ENCODE peak calls at places on chromosomes 13 and 19, in six cellular contexts. One of them, this sample, is unnamed.

GRCh38 chr19:55703790-55704215 is 28.8 kb downstream of the EPN1 start:
- DNase-seq in H9: peak; percentile 77
- DNase-seq in CD4-positive, alpha-beta T cell: peak; percentile 15
- DNase-seq in left lung: peak; percentile 91
- DNase-seq in B cell: peak; percentile 68
- DNase-seq in BJ: no peak
- DNase-seq in this sample: no peak

GRCh38 chr19:5073153-5073844 is 104.4 kb downstream of the KDM4B start:
- DNase-seq in H9: peak; percentile 57
- DNase-seq in CD4-positive, alpha-beta T cell: no peak
- DNase-seq in left lung: no peak
- DNase-seq in B cell: no peak
- DNase-seq in BJ: no peak
- DNase-seq in this sample: no peak

GRCh38 chr13:112730157-112730671 is 40.4 kb downstream of the ATP11A start:
- DNase-seq in H9: peak; percentile 20
- DNase-seq in CD4-positive, alpha-beta T cell: no peak
- DNase-seq in left lung: no peak
- DNase-seq in B cell: no peak
- DNase-seq in BJ: no peak
- DNase-seq in this sample: no peak

GRCh38 chr13:41365636-41366035 is 54.6 kb downstream of the NAA16 start:
- DNase-seq in H9: no peak
- DNase-seq in CD4-positive, alpha-beta T cell: no peak
- DNase-seq in left lung: no peak
- DNase-seq in B cell: no peak
- DNase-seq in BJ: peak; percentile 66
- DNase-seq in this sample: no peak

GRCh38 chr19:13537454-13537853 is 31.2 kb upstream of the CACNA1A start:
- DNase-seq in H9: peak; percentile 64
- DNase-seq in CD4-positive, alpha-beta T cell: no peak
- DNase-seq in left lung: no peak
- DNase-seq in B cell: no peak
- DNase-seq in BJ: no peak
- DNase-seq in this sample: no peak

GRCh38 chr13:98976338-98976737 is 1.5 kb downstream of the DOCK9 start:
- DNase-seq in H9: no peak
- DNase-seq in CD4-positive, alpha-beta T cell: no peak
- DNase-seq in left lung: no peak
- DNase-seq in B cell: no peak
- DNase-seq in BJ: no peak
- DNase-seq in this sample: no peak

GRCh38 chr19:10433131-10433536 is 12.8 kb downstream of the PDE4A start:
- DNase-seq in H9: no peak
- DNase-seq in CD4-positive, alpha-beta T cell: no peak
- DNase-seq in left lung: no peak
- DNase-seq in B cell: no peak
- DNase-seq in BJ: no peak
- DNase-seq in this sample: no peak

GRCh38 chr19:6056282-6056741 is 54.0 kb downstream of the RFX2 start:
- DNase-seq in H9: no peak
- DNase-seq in CD4-positive, alpha-beta T cell: no peak
- DNase-seq in left lung: peak; percentile 65
- DNase-seq in B cell: no peak
- DNase-seq in BJ: no peak
- DNase-seq in this sample: peak; percentile 47

GRCh38 chr13:101942038-101942437 is 459.8 kb downstream of the FGF14 start:
- DNase-seq in H9: no peak
- DNase-seq in CD4-positive, alpha-beta T cell: no peak
- DNase-seq in left lung: no peak
- DNase-seq in B cell: no peak
- DNase-seq in BJ: no peak
- DNase-seq in this sample: no peak

GRCh38 chr19:7251502-7251901 is 42.7 kb downstream of the INSR start:
- DNase-seq in H9: no peak
- DNase-seq in CD4-positive, alpha-beta T cell: no peak
- DNase-seq in left lung: no peak
- DNase-seq in B cell: no peak
- DNase-seq in BJ: no peak
- DNase-seq in this sample: no peak

GRCh38 chr19:6030214-6030507 is 52.2 kb upstream of the RANBP3 start:
- DNase-seq in H9: no peak
- DNase-seq in CD4-positive, alpha-beta T cell: no peak
- DNase-seq in left lung: no peak
- DNase-seq in B cell: no peak
- DNase-seq in BJ: no peak
- DNase-seq in this sample: no peak

GRCh38 chr19:23070353-23070781 is 46.5 kb upstream of the ZNF730 start:
- DNase-seq in H9: peak; percentile 43
- DNase-seq in CD4-positive, alpha-beta T cell: no peak
- DNase-seq in left lung: no peak
- DNase-seq in B cell: peak; percentile 16
- DNase-seq in BJ: no peak
- DNase-seq in this sample: no peak
- TF ChIP-seq CTCF in H9: peak; percentile 38
- TF ChIP-seq CTCF in CD4-positive, alpha-beta T cell: no peak
- TF ChIP-seq CTCF in left lung: peak; percentile 28
- TF ChIP-seq CTCF in B cell: peak; percentile 31
- TF ChIP-seq CTCF in BJ: peak; percentile 61
- TF ChIP-seq CTCF in this sample: no peak

DNA sequence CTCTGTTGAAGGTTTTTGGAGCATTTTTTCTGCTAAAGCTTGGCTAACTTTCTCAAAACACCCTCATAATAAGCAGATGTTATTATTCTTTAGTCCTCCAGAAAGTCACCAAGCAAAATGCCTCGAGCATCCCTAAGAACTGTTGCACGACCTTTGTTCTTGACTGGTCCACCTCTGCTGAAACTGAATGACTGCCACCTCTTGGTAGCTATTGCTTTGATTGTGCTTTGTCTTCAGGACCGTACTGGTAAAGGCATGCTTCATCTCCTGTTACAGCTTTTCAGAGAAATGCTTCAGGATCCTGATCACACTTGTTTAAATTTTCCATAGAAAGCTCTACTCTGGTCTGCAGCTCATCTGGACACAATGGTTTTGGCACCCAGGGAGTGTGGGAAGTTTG is 254.8 kb downstream of the DCT start:
- DNase-seq in H9: no peak
- DNase-seq in CD4-positive, alpha-beta T cell: no peak
- DNase-seq in left lung: no peak
- DNase-seq in B cell: no peak
- DNase-seq in BJ: no peak
- DNase-seq in this sample: no peak
- TF ChIP-seq CTCF in H9: peak; percentile 36
- TF ChIP-seq CTCF in CD4-positive, alpha-beta T cell: no peak
- TF ChIP-seq CTCF in left lung: no peak
- TF ChIP-seq CTCF in B cell: no peak
- TF ChIP-seq CTCF in BJ: no peak
- TF ChIP-seq CTCF in this sample: no peak

GRCh38 chr13:20528451-20528850 is 2.8 kb upstream of the CRYL1 start:
- DNase-seq in H9: no peak
- DNase-seq in CD4-positive, alpha-beta T cell: no peak
- DNase-seq in left lung: no peak
- DNase-seq in B cell: no peak
- DNase-seq in BJ: no peak
- DNase-seq in this sample: no peak

GRCh38 chr13:20536992-20537391 is 11.3 kb upstream of the CRYL1 start:
- DNase-seq in H9: no peak
- DNase-seq in CD4-positive, alpha-beta T cell: no peak
- DNase-seq in left lung: no peak
- DNase-seq in B cell: no peak
- DNase-seq in BJ: no peak
- DNase-seq in this sample: no peak

DNA sequence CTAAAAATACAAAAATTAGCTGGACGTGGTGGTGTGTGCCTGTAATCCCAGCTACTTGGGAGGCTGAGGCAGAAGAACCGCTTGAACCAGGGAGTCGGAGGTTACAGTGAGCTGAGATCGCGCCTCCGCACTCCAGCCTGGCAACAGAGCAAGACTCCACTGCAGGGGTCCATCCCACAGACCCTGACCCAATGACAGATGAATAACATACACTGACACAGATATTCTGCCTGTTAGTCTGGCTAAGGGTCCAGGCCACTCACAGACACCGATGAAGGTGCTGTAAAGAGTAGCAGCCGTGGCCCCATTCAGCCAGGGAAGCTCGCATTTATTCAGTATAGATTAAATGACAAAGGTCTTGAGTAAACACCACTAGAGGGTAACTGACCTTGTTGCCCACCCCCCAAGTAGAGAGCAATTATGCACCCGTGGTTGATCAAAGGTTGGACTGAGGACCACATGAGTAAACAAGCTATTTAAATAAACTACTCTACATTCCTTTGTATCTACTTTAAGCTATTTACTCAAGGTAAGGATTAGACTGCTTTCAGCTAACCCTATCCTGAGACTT is 8.5 kb upstream of the CRYL1 start:
- DNase-seq in H9: no peak
- DNase-seq in CD4-positive, alpha-beta T cell: no peak
- DNase-seq in left lung: no peak
- DNase-seq in B cell: no peak
- DNase-seq in BJ: no peak
- DNase-seq in this sample: no peak
- TF ChIP-seq CTCF in H9: no peak
- TF ChIP-seq CTCF in CD4-positive, alpha-beta T cell: no peak
- TF ChIP-seq CTCF in left lung: no peak
- TF ChIP-seq CTCF in B cell: no peak
- TF ChIP-seq CTCF in BJ: no peak
- TF ChIP-seq CTCF in this sample: no peak

DNA sequence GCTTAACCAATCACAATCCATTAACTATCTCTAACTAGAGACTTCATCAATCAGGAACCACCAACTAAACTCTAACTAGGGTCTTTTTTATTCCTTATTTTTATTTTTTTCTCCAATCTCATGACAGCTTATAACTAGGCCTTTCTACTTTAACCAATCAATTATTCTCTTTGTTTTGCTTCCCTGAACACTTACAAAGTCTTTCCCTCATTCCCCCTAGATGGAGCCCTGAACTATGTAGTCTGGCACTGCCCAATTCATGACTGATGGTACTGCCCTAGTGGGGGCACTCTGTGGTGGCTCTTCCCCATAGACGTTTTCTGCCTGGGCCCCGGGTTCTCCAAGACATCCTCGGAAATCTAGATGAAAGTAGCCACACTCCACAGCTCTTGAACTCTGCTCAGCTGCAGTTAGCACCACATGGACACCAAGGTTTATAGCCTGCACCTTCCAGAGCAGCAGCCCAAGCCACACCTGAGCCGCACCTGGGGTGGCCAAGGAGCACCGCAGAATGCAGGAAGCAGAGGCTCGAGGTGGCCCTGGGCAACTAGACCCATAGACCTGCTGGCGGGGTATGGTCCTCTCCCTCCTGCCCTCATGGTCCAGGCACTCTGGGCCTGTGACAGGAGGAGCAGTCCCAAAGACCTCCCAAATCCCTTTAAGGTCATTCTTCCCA is 6.6 kb downstream of the ATP7B start:
- DNase-seq in H9: no peak
- DNase-seq in CD4-positive, alpha-beta T cell: no peak
- DNase-seq in left lung: no peak
- DNase-seq in B cell: no peak
- DNase-seq in BJ: no peak
- DNase-seq in this sample: no peak
- TF ChIP-seq CTCF in H9: no peak
- TF ChIP-seq CTCF in CD4-positive, alpha-beta T cell: no peak
- TF ChIP-seq CTCF in left lung: no peak
- TF ChIP-seq CTCF in B cell: no peak
- TF ChIP-seq CTCF in BJ: no peak
- TF ChIP-seq CTCF in this sample: peak; percentile 14

DNA sequence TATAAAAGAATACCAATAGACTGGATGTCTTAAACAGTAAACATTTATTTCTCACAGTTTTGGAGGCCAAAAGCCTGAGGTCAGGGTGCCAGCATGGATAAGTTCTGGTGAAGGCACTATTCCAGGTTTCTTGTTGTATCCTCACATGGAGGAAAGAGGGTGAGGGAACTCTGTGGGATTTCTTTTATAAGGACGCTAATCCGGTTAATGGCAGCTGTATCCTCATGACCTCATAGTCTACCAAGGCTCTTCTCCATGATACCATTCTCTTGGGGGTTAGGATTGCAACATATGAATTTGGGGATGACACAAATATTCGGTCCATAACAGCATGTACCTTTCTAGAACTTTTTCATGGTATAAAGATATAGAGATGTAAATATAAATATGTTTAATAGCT is 412.0 kb downstream of the LMO7 start:
- DNase-seq in H9: no peak
- DNase-seq in CD4-positive, alpha-beta T cell: no peak
- DNase-seq in left lung: no peak
- DNase-seq in B cell: no peak
- DNase-seq in BJ: no peak
- DNase-seq in this sample: no peak
- TF ChIP-seq CTCF in H9: no peak
- TF ChIP-seq CTCF in CD4-positive, alpha-beta T cell: no peak
- TF ChIP-seq CTCF in left lung: no peak
- TF ChIP-seq CTCF in B cell: no peak
- TF ChIP-seq CTCF in BJ: no peak
- TF ChIP-seq CTCF in this sample: no peak

GRCh38 chr13:30743319-30744055 is 8.1 kb downstream of the ALOX5AP start:
- DNase-seq in H9: no peak
- DNase-seq in CD4-positive, alpha-beta T cell: no peak
- DNase-seq in left lung: no peak
- DNase-seq in B cell: no peak
- DNase-seq in BJ: peak; percentile 96
- DNase-seq in this sample: no peak

GRCh38 chr13:30744686-30745085 is 9.3 kb downstream of the ALOX5AP start:
- DNase-seq in H9: no peak
- DNase-seq in CD4-positive, alpha-beta T cell: no peak
- DNase-seq in left lung: no peak
- DNase-seq in B cell: no peak
- DNase-seq in BJ: no peak
- DNase-seq in this sample: no peak

GRCh38 chr13:30742896-30743295 is 7.6 kb downstream of the ALOX5AP start:
- DNase-seq in H9: no peak
- DNase-seq in CD4-positive, alpha-beta T cell: no peak
- DNase-seq in left lung: no peak
- DNase-seq in B cell: no peak
- DNase-seq in BJ: no peak
- DNase-seq in this sample: no peak

GRCh38 chr13:30745917-30746686 is 10.8 kb downstream of the ALOX5AP start:
- DNase-seq in H9: no peak
- DNase-seq in CD4-positive, alpha-beta T cell: no peak
- DNase-seq in left lung: no peak
- DNase-seq in B cell: no peak
- DNase-seq in BJ: no peak
- DNase-seq in this sample: no peak

DNA sequence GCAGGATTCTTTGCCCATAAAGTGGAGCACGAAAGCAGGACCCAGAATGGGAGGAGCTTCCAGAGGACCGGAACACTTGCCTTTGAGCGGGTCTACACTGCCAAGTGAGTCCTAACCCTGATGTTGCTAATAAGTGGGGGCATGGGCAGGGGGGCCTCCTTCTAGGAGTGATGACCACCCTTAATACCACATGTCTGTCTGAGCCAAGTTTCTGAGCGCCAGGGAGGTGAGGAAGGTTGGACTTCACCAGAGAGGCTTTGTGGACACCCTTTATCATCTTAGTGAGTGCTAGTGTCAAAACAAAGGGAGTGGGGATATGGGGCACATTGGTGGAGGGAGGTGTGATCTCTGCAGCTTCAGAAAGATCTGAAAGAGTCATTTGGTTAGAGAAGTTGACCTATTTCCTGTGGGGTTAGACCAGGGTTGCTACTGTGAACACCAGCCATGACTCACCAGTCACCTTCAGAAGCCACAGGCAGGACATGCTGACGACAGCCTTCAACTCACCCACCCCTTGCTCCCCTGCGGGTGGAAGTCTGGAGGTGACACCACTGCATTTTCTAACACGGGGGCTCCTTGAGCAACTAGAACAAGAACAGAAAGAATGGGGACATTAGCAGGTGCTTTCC is 8.8 kb downstream of the ALOX5AP start:
- DNase-seq in H9: no peak
- DNase-seq in CD4-positive, alpha-beta T cell: peak; percentile 60
- DNase-seq in left lung: peak; percentile 83
- DNase-seq in B cell: peak; percentile 74
- DNase-seq in BJ: no peak
- DNase-seq in this sample: no peak
- TF ChIP-seq CTCF in H9: no peak
- TF ChIP-seq CTCF in CD4-positive, alpha-beta T cell: no peak
- TF ChIP-seq CTCF in left lung: no peak
- TF ChIP-seq CTCF in B cell: peak; percentile 46
- TF ChIP-seq CTCF in BJ: no peak
- TF ChIP-seq CTCF in this sample: no peak

This sample was measured in chondrocyte.